ENCODE peak calls at places on chromosomes 2 and 18, in six cellular contexts. U is IMR-90, W is H9, A is trophoblast cell, J is H1, P is mesenchymal stem cell. X is an unnamed sample.

GRCh38 chr2:43043471-43043870 is 182.9 kb downstream of the ZFP36L2 start:
- DNase-seq in A (no peak), U (no peak), P (no peak), W (no peak), J (no peak), X (no peak)

GRCh38 chr18:42045346-42045745 is 90.3 kb downstream of the PIK3C3 start:
- DNase-seq in W (no peak), A (no peak), U (peak; percentile 22), J (no peak), P (peak; percentile 27), X (no peak)

GRCh38 chr2:226317970-226318369 is 481.6 kb downstream of the IRS1 start:
- DNase-seq in A (no peak), W (no peak), U (no peak), J (no peak), P (no peak), X (no peak)

GRCh38 chr2:26457695-26458364 is 20.1 kb downstream of the OTOF start:
- DNase-seq in U (no peak), P (no peak), J (no peak), A (no peak), W (peak; percentile 33), X (no peak)

GRCh38 chr2:26347286-26347865 is 787 bp upstream of the ADGRF3 start:
- DNase-seq in A (peak; percentile 24), U (peak; percentile 33), J (no peak), P (peak; percentile 52), W (no peak), X (no peak)

GRCh38 chr2:191178806-191179514 is 28.2 kb upstream of the STAT4 start:
- DNase-seq in U (peak; percentile 39), J (no peak), W (no peak), A (peak; percentile 95), P (no peak), X (no peak)

GRCh38 chr2:157404363-157404762 is 39.5 kb downstream of the CYTIP start:
- DNase-seq in U (no peak), A (peak; percentile 18), W (no peak), J (no peak), P (no peak), X (no peak)

GRCh38 chr2:25964891-25965290 is 17.4 kb downstream of the KIF3C start:
- DNase-seq in P (no peak), U (no peak), J (no peak), A (peak; percentile 92), W (no peak), X (no peak)

GRCh38 chr2:111900859-111901258 is 2.5 kb downstream of the MERTK start:
- DNase-seq in U (peak; percentile 38), W (no peak), P (peak; percentile 53), J (no peak), A (no peak), X (no peak)

GRCh38 chr2:38444247-38444646 is 67.2 kb upstream of the ATL2 start:
- DNase-seq in W (peak; percentile 68), J (peak; percentile 64), A (peak; percentile 10), P (peak; percentile 56), U (peak; percentile 43), X (no peak)

GRCh38 chr18:27921392-27921791 is 255.5 kb downstream of the CDH2 start:
- DNase-seq in W (peak; percentile 26), U (no peak), P (peak; percentile 3), J (no peak), A (no peak), X (no peak)

GRCh38 chr2:72916743-72917137 is 579 bp upstream of the EMX1 start:
- DNase-seq in A (no peak), P (no peak), J (no peak), U (no peak), W (peak; percentile 65), X (no peak)

GRCh38 chr2:121564905-121565304 is 34.2 kb downstream of the RNU4ATAC start:
- DNase-seq in W (no peak), A (no peak), P (no peak), J (no peak), U (no peak), X (no peak)

GRCh38 chr18:30376515-30376914 is 666.0 kb downstream of the DSC3 start:
- DNase-seq in W (peak; percentile 56), U (no peak), J (no peak), A (no peak), P (no peak), X (no peak)

GRCh38 chr18:63090334-63090733 is 229.2 kb downstream of the BCL2 start:
- DNase-seq in J (no peak), U (no peak), A (peak; percentile 49), P (no peak), W (no peak), X (no peak)

GRCh38 chr2:86275384-86275799 is 62.0 kb downstream of the REEP1 start:
- DNase-seq in J (no peak), A (no peak), U (no peak), W (no peak), P (no peak), X (no peak)

GRCh38 chr18:56823986-56824385 is 172.8 kb downstream of the WDR7 start:
- DNase-seq in J (no peak), A (no peak), P (no peak), W (no peak), U (no peak), X (no peak)

GRCh38 chr2:238345286-238345968 is 25.1 kb downstream of the TRAF3IP1 start:
- DNase-seq in A (no peak), W (no peak), J (no peak), U (no peak), P (no peak), X (no peak)

GRCh38 chr2:207138573-207139297 is 27.0 kb downstream of the KLF7 start:
- DNase-seq in U (no peak), A (no peak), W (no peak), J (no peak), P (no peak), X (no peak)

GRCh38 chr2:109402180-109402579 is 211.6 kb downstream of the SEPTIN10 start:
- DNase-seq in A (no peak), J (no peak), P (peak; percentile 32), W (no peak), U (no peak), X (no peak)

GRCh38 chr18:55509631-55510372 is 78.2 kb downstream of the TCF4 start:
- DNase-seq in W (no peak), P (peak; percentile 92), A (peak; percentile 16), J (no peak), U (peak; percentile 95), X (no peak)

GRCh38 chr18:45958730-45959129 is 8.4 kb downstream of the EPG5 start:
- DNase-seq in J (no peak), W (no peak), U (peak; percentile 55), A (no peak), P (no peak), X (no peak)

GRCh38 chr2:33158482-33159003 is 211.8 kb downstream of the LTBP1 start:
- DNase-seq in J (no peak), U (peak; percentile 95), A (peak; percentile 23), P (peak; percentile 82), W (no peak), X (no peak)

GRCh38 chr18:24013061-24013460 is 1.5 kb upstream of the TTC39C start:
- DNase-seq in A (no peak), U (peak; percentile 19), P (no peak), J (no peak), W (no peak), X (no peak)

GRCh38 chr2:95158441-95158840 is 1.2 kb downstream of the ZNF514 start:
- DNase-seq in W (no peak), A (no peak), P (no peak), J (no peak), U (no peak), X (no peak)

GRCh38 chr2:74500578-74500946 is 1.2 kb upstream of the LBX2 start:
- DNase-seq in A (no peak), W (no peak), J (no peak), U (no peak), P (no peak), X (no peak)

GRCh38 chr2:149732001-149732685 is 144.6 kb upstream of the MMADHC start:
- DNase-seq in W (no peak), U (peak; percentile 54), P (peak; percentile 55), A (no peak), J (no peak), X (no peak)

GRCh38 chr18:48803518-48803917 is 147.2 kb downstream of the SMAD7 start:
- DNase-seq in P (no peak), J (no peak), W (peak; percentile 18), A (no peak), U (no peak), X (no peak)
- H2AK5ac ChIP-seq in P (no peak overlapping the region), J (no peak overlapping the region), W (no peak overlapping the region), A (no peak overlapping the region), U (no peak overlapping the region), X (no peak overlapping the region)

GRCh38 chr2:677056-677949 is at the start of gene TMEM18:
- DNase-seq in U (peak; percentile 99), A (peak; percentile 100), J (peak; percentile 88), P (peak; percentile 99), W (peak; percentile 95), X (peak; percentile 98)
- H2AFZ ChIP-seq in U (peak within 1 kb of the TSS; percentile 100), A (peak within 1 kb of the TSS; percentile 94), J (peak within 1 kb of the TSS; percentile 90), P (peak within 1 kb of the TSS; percentile 87), W (no peak within 1 kb of the TSS), X (peak within 1 kb of the TSS; percentile 95)

DNA sequence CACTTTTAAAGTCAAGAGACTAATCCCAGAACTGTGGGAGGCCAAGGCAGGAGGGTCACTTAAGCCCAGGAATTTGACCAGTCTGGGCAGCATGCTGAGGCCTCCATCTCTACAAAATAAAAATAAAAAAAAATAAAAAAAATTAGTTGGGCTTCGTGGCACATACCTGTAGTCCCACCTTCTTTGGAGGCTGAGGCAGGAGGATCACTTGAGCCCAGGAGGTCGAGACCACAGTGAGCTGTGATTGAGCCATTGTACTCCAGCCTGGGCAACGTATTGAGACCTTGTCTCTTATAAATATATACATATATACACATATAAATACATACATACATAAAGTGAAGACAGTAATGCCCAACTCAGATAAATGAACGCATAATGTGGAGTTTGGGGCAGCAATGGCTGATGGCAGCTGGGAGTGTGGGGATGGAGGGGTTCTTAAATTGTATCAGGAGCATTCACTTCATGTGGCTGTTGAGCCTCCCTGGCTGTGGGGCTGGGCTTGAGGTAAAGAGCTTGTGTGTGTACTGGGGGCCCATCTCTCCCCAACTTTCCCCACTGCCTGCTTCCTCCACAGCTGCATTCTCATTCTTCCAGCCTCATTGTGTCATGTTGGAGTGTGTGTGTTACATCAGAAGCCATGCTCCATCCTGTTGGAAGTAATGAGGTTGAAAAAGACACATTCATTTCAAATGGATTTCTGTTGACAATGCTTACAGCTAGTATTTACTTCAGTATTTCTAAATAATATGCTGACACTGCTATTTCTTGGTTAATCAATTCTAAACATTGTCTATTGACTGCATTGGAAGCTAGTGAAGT is 96.5 kb upstream of the HS6ST1 start:
- DNase-seq in W (peak; percentile 3), J (no peak), U (no peak), P (no peak), A (no peak), X (no peak)
- H2AK5ac ChIP-seq in W (no peak overlapping the region), J (no peak overlapping the region), U (no peak overlapping the region), P (no peak overlapping the region), A (no peak overlapping the region), X (no peak overlapping the region)

GRCh38 chr2:237269121-237269875 is 144.7 kb downstream of the COL6A3 start:
- DNase-seq in A (no peak), W (no peak), P (no peak), J (no peak), U (peak; percentile 44), X (no peak)

GRCh38 chr2:237268004-237268708 is 145.8 kb downstream of the COL6A3 start:
- DNase-seq in U (no peak), J (no peak), W (no peak), A (no peak), P (no peak), X (no peak)

GRCh38 chr2:237260032-237260431 is 153.9 kb downstream of the COL6A3 start:
- DNase-seq in W (no peak), J (no peak), A (peak; percentile 72), U (peak; percentile 68), P (no peak), X (no peak)

GRCh38 chr2:237262838-237263771 is 150.9 kb downstream of the COL6A3 start:
- DNase-seq in W (no peak), A (peak; percentile 56), U (peak; percentile 89), J (no peak), P (peak; percentile 80), X (no peak)

GRCh38 chr2:237264480-237265219 is 149.3 kb downstream of the COL6A3 start:
- DNase-seq in W (no peak), J (no peak), A (no peak), U (peak; percentile 95), P (no peak), X (no peak)
- H2AFZ ChIP-seq in W (no peak overlapping the region), J (no peak overlapping the region), A (no peak overlapping the region), U (peak overlapping the region; percentile 46), P (no peak overlapping the region), X (no peak overlapping the region)